ENCODE peak calls at places on chromosomes 4 and X, in four cellular contexts. D, T, L and Z are unnamed samples.

GRCh38 chr4:151599876-151600275 is 160.9 kb downstream of the GATB start:
- DNase-seq in T (no peak), L (no peak), D (no peak), Z (no peak)

GRCh38 chr4:145083891-145084640 is 13.9 kb downstream of the ANAPC10 start:
- DNase-seq in T (no peak), L (no peak), D (peak; percentile 10), Z (no peak)

GRCh38 chr4:119025916-119026661 is 109.5 kb upstream of the MYOZ2 start:
- DNase-seq in D (no peak), L (no peak), T (no peak), Z (no peak)

GRCh38 chr4:111208970-111209369 is 586.1 kb upstream of the PITX2 start:
- DNase-seq in L (no peak), T (no peak), D (no peak), Z (no peak)

GRCh38 chr4:72031868-72032619 is at the start of gene NPFFR2:
- DNase-seq in L (no peak), D (no peak), T (no peak), Z (peak; percentile 20)

GRCh38 chrX:153885968-153886903 is at the start of gene L1CAM:
- DNase-seq in D (no peak), L (peak; percentile 85), T (no peak), Z (no peak)

GRCh38 chr4:189237340-189237739 is 703.3 kb upstream of the FRG1 start:
- DNase-seq in L (no peak), D (no peak), T (no peak), Z (no peak)

GRCh38 chr4:94452476-94453300 is 946 bp downstream of the PDLIM5 start:
- DNase-seq in L (peak; percentile 39), D (peak; percentile 81), T (no peak), Z (peak; percentile 80)

GRCh38 chr4:176137626-176138025 is 57.8 kb downstream of the SPATA4 start:
- DNase-seq in L (no peak), T (no peak), D (no peak), Z (no peak)

GRCh38 chr4:184166736-184167135 is 50.9 kb downstream of the ENPP6 start:
- DNase-seq in L (no peak), D (no peak), T (no peak), Z (no peak)

GRCh38 chrX:13029341-13029740 is 15.1 kb downstream of the FAM9C start:
- DNase-seq in T (no peak), D (no peak), L (no peak), Z (no peak)

GRCh38 chr4:6375620-6376295 is 96.7 kb downstream of the PPP2R2C start:
- DNase-seq in L (no peak), D (no peak), T (no peak), Z (no peak)

GRCh38 chr4:7938513-7939376 is 916 bp downstream of the AFAP1 start:
- DNase-seq in T (no peak), L (no peak), D (no peak), Z (peak; percentile 57)

GRCh38 chrX:128335671-128336070 is 283.5 kb upstream of the ACTRT1 start:
- DNase-seq in L (no peak), D (no peak), T (no peak), Z (no peak)

GRCh38 chr4:34417160-34417559 is 1827.2 kb downstream of the ARAP2 start:
- DNase-seq in L (no peak), D (no peak), T (no peak), Z (no peak)

GRCh38 chr4:6557856-6558255 is 17.1 kb upstream of the MAN2B2 start:
- DNase-seq in T (no peak), D (no peak), L (no peak), Z (no peak)

DNA sequence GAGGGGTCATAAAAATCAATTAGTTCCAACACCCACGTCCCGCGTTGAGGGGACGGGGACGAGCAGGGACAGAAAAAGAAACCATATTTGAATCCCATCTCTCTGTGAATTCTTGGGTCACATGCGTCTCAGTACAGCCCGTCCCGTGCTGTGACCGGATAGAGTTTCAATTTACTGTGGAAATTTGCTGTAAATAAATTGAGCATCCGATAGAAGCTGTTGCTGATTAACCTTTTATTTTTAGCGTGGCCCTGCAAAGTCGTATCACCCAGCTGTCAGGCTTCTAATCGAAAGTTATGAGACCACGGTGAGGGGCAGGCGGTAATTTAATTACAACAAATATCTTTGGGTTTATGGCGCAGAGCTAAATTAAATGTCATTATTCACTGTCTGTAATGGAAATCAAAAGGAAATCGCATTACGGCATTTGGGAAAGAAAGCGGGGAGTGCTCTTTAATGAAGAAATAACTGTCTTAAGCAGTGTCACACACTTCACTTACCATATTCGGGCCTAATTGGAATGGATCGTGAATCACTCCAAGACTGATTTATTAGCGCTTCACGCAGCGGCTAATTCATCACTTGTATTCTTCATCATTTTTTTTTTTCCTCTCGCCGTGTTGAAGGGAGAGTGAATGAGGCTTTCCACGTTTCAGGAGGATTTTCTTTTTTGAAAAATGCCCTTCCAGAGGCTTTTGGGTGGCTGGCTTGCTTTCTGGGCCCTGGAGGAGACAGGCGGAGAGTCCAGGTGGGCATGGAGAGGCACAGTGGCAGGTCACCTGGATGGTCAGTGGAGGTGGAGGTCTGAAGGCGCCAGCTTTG is 7.3 kb downstream of the SHOX start:
- DNase-seq in D (no peak), T (no peak), L (no peak), Z (no peak)
- TF ChIP-seq EZH2 in D (no peak), T (no peak), L (no peak), Z (no peak)

GRCh38 chr4:73410916-73411730 is 7.0 kb downstream of the ALB start:
- DNase-seq in L (no peak), D (no peak), T (no peak), Z (no peak)
- TF ChIP-seq MYC in L (no peak), D (no peak), T (no peak), Z (no peak)

DNA sequence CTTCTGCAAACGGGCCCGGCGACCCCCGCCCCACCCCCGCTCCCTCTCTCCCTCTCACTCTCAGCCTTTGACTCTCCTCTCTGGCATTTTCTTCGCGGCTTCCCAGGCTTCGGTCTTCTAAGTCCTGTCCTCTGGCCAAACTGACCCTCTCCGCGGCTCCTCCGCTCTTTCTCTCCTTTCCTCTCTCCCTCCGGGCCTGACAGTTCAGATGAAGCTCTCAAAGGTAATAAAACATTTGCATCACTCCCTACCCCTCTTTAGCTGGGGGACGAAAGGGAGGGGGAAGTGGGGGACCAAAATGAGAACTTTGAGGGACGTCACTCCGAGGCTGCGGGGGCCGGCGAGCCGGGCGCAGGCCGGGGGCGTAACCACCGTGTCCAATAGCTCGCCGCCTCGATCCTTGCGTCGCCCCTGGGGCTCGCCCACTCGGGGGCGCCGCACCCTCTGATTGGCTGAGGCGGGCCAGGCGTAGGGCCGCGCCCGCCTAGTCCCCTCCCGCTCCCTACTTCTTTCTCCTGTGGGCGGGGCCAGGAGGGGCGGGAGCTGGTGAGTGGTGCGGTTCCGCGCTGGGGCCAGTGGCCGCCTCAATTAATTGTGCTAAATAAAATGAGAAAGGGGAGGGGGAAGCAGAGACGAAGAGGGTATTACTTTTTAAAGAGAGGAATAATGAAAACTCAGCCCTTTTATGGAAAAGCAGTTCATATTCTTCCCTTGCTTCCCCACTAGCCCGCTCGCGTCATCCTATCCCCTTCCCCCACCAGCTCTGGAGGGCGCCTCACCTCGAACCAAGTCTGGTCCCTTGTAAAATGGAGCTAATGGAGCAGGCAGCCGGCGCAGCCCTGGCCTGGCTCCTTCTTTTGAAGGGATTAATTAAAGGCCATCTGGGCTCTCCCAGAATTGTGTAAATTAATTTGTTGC is at the start of gene NKX6-1:
- DNase-seq in T (no peak), L (peak; percentile 55), D (no peak), Z (peak; percentile 53)
- TF ChIP-seq EZH2 in T (no peak), L (no peak), D (no peak), Z (no peak)

DNA sequence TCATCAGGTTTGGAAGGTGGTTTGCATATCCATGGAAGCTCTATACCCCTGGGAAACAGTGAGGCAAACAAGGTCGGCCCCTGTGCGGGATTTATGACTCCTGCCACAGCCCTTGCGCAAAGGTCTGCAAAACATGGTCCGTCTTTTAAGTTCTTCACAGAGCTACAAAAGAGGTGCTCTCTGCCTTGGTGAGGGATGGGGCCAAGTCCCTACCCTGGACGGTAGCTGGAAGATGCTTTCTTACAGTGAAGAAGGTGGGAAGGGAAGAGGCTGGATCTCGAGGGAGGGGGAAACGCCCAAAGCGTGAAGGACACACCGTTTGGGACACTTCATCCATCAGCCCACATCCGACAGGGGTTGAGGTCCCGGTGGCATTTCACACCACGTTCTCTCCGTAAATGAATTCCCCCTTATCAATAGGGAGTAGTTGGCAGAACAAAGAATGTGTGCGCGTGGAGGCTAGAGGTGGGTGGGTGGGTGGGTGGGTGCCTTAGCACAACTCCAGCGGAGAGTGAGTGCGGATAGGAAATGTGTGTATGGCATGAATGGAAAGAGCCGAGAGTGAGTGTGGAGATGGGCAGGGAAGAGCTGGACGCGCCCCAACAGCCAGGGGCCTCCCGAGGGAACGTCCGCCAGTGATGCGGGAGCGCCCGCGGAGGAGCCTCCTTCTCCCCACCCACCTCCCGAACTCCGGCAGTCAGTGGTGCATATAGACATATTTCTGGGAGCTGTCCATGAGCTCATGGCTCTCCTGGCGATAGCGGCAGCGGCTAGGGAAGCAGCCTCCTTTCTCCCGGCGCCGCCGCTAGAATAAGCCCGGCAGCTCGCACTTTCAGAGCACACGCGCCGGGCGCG is 68.3 kb downstream of the LARP7 start:
- DNase-seq in L (no peak), T (no peak), D (peak; percentile 8), Z (peak; percentile 46)
- TF ChIP-seq MYC in L (no peak), T (no peak), D (no peak), Z (no peak)

GRCh38 chr4:37890501-37891220 is at the start of gene TBC1D1:
- DNase-seq in L (no peak), D (no peak), T (no peak), Z (no peak)

GRCh38 chr4:37892641-37893040 is 1.8 kb downstream of the TBC1D1 start:
- DNase-seq in T (peak; percentile 61), D (no peak), L (no peak), Z (no peak)

GRCh38 chr4:37893164-37893563 is 2.3 kb downstream of the TBC1D1 start:
- DNase-seq in T (no peak), L (no peak), D (no peak), Z (no peak)

GRCh38 chr4:37889849-37890500 is 909 bp upstream of the TBC1D1 start:
- DNase-seq in L (no peak), D (no peak), T (no peak), Z (no peak)

DNA sequence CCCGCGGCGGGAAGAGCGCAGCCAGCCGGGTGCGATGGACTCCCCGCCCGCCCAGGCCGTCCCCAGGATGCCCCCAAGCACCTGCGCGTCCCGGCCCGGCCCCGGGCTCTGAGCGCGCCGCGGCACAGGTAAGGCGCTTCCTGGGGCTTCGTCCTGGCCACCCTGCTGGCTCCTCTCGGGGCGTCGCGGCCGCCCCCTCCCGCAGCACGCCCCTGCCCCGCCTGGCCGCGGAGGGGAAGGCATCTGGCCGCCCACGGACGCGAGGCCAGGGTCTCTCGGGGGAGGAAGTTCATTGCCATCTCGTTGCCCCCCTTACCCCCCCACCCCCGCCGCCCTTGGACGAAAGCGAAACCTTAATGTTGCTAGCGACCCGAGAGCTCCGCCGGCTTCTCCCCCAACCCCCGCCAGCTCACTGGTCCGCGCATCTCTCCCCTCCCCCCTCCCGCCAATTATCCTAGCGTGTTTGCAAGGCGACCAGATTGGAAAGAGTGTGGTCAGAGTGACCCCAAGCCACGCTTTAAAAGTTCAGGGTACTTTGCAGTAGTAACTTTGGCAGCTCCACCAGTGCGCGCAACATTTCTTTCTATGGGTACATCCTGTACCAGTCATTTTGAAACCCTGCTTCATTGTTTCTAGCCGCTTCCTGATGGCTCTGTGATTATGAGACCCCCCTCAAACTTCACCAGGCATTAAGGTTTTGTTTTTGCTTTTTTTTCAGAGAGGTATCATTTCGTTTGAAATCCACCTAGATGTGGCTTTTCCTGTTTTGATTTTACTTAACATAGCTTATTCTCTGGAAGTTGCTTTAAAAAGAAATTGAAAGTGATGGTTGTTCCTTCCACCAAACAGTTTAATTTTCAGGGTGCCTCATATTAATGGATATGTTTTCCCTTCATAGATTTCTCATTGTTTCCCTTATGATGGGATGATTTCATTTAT is 606 bp downstream of the TBC1D1 start:
- DNase-seq in D (no peak), L (peak; percentile 15), T (peak; percentile 79), Z (peak; percentile 17)
- TF ChIP-seq EZH2 in D (no peak), L (no peak), T (no peak), Z (no peak)

GRCh38 chr4:164467493-164467892 is 286.4 kb upstream of the SMIM31 start:
- DNase-seq in T (no peak), L (no peak), D (no peak), Z (no peak)
- TF ChIP-seq MYC in T (no peak), L (no peak), D (no peak), Z (no peak)